ENCODE peak calls at places on chromosomes 7 and 10, in five cellular contexts. V, G, T, C and A are unnamed samples.

GRCh38 chr7:106568680-106569499 is 92.1 kb downstream of the CCDC71L start:
- DNase-seq in V (peak; percentile 93), G (peak; percentile 80), T (no peak), C (peak; percentile 96), A (no peak)

GRCh38 chr10:126012485-126012884 is 116.1 kb downstream of the FANK1 start:
- DNase-seq in V (no peak), G (peak; percentile 54), T (no peak), C (no peak), A (no peak)

GRCh38 chr7:35185908-35186731 is 67.8 kb downstream of the TBX20 start:
- DNase-seq in V (peak; percentile 15), G (no peak), T (no peak), C (peak; percentile 40), A (no peak)

GRCh38 chr10:110209926-110210662 is 2.7 kb downstream of the MXI1 start:
- DNase-seq in V (peak; percentile 23), G (peak; percentile 14), T (peak; percentile 51), C (peak; percentile 21), A (no peak)

GRCh38 chr7:84637568-84638338 is 443.2 kb upstream of the SEMA3A start:
- DNase-seq in V (peak; percentile 79), G (peak; percentile 84), T (no peak), C (peak; percentile 92), A (peak; percentile 49)

GRCh38 chr10:64507869-64508609 is 986.8 kb downstream of the REEP3 start:
- DNase-seq in V (no peak), G (no peak), T (no peak), C (no peak), A (no peak)

GRCh38 chr7:123367508-123368122 is 166.8 kb downstream of the IQUB start:
- DNase-seq in V (peak; percentile 59), G (peak; percentile 63), T (no peak), C (peak; percentile 65), A (no peak)

GRCh38 chr10:69901623-69902505 is 100.2 kb downstream of the COL13A1 start:
- DNase-seq in V (peak; percentile 47), G (peak; percentile 41), T (no peak), C (peak; percentile 51), A (no peak)

GRCh38 chr10:122113161-122113944 is 124.4 kb downstream of the TACC2 start:
- DNase-seq in V (peak; percentile 74), G (peak; percentile 68), T (peak; percentile 65), C (peak; percentile 75), A (no peak)

DNA sequence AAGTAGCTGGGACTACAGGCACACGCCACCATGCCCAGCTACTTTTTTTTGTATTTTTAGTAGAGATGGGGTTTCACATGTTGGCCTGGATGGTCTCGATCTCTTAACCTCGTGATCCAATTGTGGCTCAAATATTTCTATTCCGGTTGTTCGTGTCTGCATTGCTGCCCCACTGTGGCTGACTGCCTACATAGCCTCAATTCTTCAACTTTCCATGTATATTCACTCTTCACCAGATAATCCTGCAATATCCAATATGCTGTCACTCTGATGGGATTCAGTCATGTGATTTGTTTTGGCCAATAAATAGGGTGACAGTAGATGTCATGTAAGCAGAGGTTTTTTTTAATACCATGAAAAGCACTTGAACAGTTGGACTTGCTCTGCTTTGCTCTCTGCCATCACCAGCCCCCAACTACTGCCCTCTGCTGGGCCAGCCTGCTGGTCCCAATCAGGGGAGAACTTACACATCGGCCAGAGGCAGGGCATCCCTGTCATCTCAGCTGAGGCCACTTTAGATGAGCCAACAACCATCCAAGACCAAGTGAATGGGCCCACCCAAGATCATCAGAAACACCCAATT is 56.7 kb downstream of the NSUN6 start:
- DNase-seq in V (no peak), G (peak; percentile 11), T (no peak), C (no peak), A (no peak)
- TF ChIP-seq CTCF in V (peak; percentile 41), G (peak; percentile 35), T (no peak), C (peak; percentile 26), A (peak; percentile 45)

GRCh38 chr7:47792521-47793121 is 155.6 kb downstream of the PKD1L1 start:
- DNase-seq in V (no peak), G (peak; percentile 16), T (no peak), C (no peak), A (no peak)
- TF ChIP-seq CTCF in V (peak; percentile 11), G (peak; percentile 34), T (peak; percentile 50), C (peak; percentile 23), A (peak; percentile 76)

GRCh38 chr7:128879939-128880746 is 17.5 kb downstream of the ATP6V1F start:
- DNase-seq in V (peak; percentile 52), G (peak; percentile 58), T (no peak), C (peak; percentile 64), A (peak; percentile 90)
- TF ChIP-seq CTCF in V (peak; percentile 70), G (peak; percentile 74), T (peak; percentile 82), C (peak; percentile 83), A (peak; percentile 87)

GRCh38 chr10:95741807-95742528 is 14.0 kb upstream of the ENTPD1 start:
- DNase-seq in V (no peak), G (peak; percentile 56), T (no peak), C (peak; percentile 77), A (no peak)
- TF ChIP-seq CTCF in V (no peak), G (no peak), T (no peak), C (peak; percentile 34), A (peak; percentile 29)

DNA sequence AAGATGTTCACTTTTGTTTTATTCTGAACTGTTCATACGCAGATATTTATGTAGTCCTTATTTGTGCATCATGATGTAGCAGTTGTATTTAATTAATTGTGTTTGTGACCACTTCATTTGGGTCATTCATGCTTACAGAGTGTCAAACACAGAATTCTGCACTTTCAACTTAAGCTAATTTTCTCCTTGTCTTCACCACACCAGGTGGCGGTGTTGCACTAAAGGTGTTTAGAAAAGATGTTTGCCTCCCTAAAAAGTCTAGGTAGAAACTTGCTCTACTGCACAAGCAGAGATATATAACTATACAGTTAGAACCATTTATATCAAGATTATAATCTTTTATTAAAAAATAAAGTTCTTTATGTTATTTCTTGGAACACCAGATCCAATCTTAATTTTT is 1.3 kb upstream of the TAS2R38 start:
- DNase-seq in V (no peak), G (peak; percentile 6), T (no peak), C (peak; percentile 14), A (no peak)
- TF ChIP-seq CTCF in V (no peak), G (peak; percentile 16), T (no peak), C (no peak), A (peak; percentile 75)

DNA sequence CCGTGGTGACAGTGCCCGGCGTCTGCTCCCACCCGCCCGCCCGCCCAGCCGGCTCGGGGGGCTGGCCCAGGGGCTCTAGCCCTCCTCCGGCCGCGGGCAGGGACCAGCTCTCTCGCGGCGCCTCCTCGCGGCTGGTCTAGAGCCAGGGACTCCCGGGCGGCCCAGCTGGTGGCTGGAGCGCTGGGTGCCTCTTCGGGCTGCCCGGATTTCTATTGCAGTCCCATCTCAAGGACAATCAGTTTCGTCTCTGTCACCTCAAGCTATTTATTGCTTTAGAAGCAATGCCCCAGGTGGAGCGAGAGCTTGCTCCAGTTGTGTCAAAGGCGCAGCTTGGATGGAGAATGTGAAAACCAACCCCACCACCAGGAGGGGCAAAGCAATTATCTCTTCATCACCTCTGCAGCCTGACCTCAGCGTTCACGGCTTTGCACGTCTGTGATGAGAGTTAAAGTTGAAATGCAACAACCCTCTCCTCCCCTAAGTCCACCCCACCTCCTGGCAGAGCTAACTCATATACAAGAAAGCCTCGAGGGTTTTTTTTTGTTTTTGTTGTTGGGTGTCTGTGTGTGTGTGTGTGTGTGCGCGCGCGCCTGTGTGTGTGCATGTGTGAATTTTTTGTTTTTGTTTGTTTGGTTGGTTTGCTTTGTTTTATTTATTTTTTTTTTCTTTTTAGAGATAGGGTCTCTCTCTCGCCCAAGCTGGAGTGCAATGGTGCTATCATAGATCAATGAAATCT is at the start of gene ITGA8:
- DNase-seq in V (peak; percentile 51), G (peak; percentile 39), T (no peak), C (peak; percentile 30), A (no peak)
- TF ChIP-seq CTCF in V (peak; percentile 55), G (peak; percentile 57), T (no peak), C (peak; percentile 36), A (peak; percentile 88)

DNA sequence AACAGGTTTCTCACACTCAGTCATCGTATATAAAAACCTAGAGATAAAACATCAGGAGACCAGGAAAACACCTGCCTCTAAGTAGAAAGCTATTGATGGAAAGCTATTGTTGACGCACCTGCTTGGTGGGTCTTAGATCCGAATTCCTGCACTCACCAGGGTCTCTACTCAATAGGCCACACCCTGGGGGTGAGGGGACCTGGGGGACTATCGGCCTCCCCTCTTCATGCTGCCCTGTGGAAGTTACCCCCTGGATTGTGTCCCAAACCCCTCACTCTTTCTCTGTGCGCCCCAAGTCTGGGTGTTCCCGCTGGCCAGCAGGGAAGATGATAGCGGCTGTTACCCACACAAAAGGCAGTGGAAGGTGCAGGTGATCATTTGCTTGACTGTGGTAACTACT is 313.0 kb downstream of the WDR37 start:
- DNase-seq in V (no peak), G (no peak), T (no peak), C (no peak), A (no peak)
- TF ChIP-seq CTCF in V (no peak), G (no peak), T (no peak), C (no peak), A (peak; percentile 28)

DNA sequence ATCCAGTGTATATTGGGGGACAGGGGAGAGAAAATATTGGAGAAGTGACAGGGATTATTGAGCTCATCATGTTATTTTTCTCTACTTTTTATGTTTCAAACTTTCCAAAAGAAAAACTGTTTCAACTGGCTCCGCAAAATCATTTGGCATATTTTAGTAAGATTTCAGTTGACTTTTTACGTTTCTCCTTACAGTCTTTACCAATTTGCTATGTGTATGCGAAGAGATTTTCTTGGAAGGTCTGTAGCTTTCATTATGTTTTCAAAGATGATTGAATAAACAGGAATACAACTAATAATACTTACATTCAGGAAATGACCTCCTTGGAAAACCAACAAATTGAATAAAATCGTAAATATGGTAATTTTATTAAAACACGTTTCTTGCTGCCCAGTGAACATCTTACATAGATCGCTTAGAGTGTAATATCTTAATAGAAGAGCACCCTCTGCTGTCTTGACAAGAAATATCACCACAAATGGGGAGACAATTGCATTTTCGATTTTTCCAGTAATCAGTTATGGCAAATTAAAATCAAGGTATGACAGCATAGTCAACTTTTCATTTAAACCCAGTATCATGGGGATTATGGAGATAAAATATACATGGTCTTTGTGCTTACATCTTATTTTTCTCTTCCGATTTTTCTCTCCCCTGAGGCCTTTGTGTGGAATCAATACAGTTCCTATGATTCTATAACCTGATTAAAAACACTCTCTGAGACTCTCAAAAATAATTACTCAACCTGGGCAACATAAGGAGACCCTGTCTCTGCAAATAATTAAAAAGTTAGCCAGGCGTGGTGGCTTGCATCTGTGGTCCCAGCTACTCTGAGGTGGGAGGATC is 43.1 kb downstream of the MBL2 start:
- DNase-seq in V (peak; percentile 68), G (peak; percentile 38), T (no peak), C (peak; percentile 61), A (no peak)
- TF ChIP-seq CTCF in V (peak; percentile 60), G (peak; percentile 46), T (peak; percentile 32), C (peak; percentile 56), A (peak; percentile 92)

GRCh38 chr7:7895004-7895650 is 73.5 kb upstream of the GLCCI1 start:
- DNase-seq in V (no peak), G (no peak), T (no peak), C (no peak), A (no peak)

GRCh38 chr7:7898155-7898554 is 70.4 kb upstream of the GLCCI1 start:
- DNase-seq in V (no peak), G (peak; percentile 13), T (no peak), C (no peak), A (no peak)

GRCh38 chr7:7897509-7897908 is 71.1 kb upstream of the GLCCI1 start:
- DNase-seq in V (no peak), G (no peak), T (no peak), C (no peak), A (no peak)

GRCh38 chr7:7889791-7890568 is 78.6 kb upstream of the GLCCI1 start:
- DNase-seq in V (no peak), G (no peak), T (no peak), C (no peak), A (no peak)

GRCh38 chr7:7895754-7896153 is 72.8 kb upstream of the GLCCI1 start:
- DNase-seq in V (no peak), G (no peak), T (no peak), C (no peak), A (no peak)
- TF ChIP-seq CTCF in V (no peak), G (no peak), T (no peak), C (no peak), A (no peak)